ENCODE peak calls at places on chromosomes 3 and 15, in four cellular contexts. M is endodermal cell, K is substantia nigra, O is neural progenitor cell. N is an unnamed sample.
A peak's percentile ranks its signal among the peaks of the same experiment; 100 is the strongest.

GRCh38 chr3:175940243-175940642 is 1081.1 kb downstream of the NAALADL2 start:
- DNase-seq in M (no peak), K (no peak), O (no peak), N (no peak)

GRCh38 chr3:61966200-61966599 is 404.8 kb downstream of the PTPRG start:
- DNase-seq in M (peak; percentile 66), K (no peak), O (no peak), N (no peak)

GRCh38 chr3:126540946-126541627 is 17.1 kb downstream of the CHST13 start:
- DNase-seq in M (peak; percentile 45), K (no peak), O (no peak), N (no peak)

GRCh38 chr15:35753486-35753885 is 207.5 kb upstream of the DPH6 start:
- DNase-seq in M (no peak), K (no peak), O (no peak), N (no peak)

GRCh38 chr3:69542265-69543079 is 156.6 kb upstream of the FRMD4B start:
- DNase-seq in M (peak; percentile 86), K (peak; percentile 74), O (peak; percentile 88), N (peak; percentile 81)

GRCh38 chr3:114214542-114215341 is 22.6 kb downstream of the ZNF80 start:
- DNase-seq in M (peak; percentile 41), K (no peak), O (no peak), N (no peak)

GRCh38 chr3:69290430-69290829 is 95.5 kb downstream of the FRMD4B start:
- DNase-seq in M (peak; percentile 60), K (no peak), O (peak; percentile 8), N (no peak)

GRCh38 chr3:127908202-127908601 is 6.8 kb upstream of the KBTBD12 start:
- DNase-seq in M (no peak), K (no peak), O (no peak), N (no peak)

GRCh38 chr15:41888662-41889253 is 5.1 kb downstream of the SPTBN5 start:
- DNase-seq in M (no peak), K (no peak), O (no peak), N (no peak)

DNA sequence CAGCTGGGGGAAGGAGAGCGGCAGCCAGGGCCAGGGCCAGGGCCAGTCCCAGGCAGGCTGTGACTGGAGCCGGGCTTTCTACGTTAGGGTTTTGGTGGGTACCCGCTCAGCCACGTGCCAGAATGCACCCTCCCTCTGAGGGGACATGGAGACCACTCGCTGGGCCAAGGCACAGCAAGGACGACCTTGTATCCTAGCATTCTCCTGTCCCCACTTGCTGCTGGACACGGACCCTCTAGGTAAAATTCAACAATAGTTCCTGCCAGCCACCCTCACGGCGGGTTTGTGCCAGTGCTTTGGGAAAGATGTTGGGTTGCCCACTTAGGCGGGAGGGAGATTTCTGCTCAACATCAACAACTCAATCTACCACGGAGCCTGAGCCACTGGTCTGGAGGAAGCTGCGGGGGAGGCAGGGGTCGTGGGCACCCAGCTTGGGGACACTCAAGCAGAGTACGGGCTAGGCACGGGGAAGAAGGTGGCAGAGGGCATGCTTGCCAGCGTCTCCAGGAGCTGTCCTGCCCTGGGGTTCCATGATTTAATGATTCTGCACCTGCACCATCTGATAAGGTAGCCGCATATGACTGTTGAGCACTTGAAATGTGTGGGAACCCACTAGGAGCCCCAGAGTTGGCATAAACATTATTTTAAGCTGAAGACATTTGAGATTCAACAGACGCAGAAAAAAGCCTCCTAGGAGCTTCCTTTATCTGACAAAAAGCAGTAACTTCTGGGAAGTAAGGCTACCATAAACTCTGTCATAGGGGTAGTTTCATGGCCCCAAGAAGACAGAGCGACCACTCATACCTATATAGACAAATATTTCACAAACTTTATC is 22.5 kb upstream of the C15orf39 start:
- DNase-seq in M (no peak), K (no peak), O (no peak), N (no peak)
- H3K27ac ChIP-seq in M (no peak overlapping the region), K (no peak overlapping the region), O (peak overlapping the region; percentile 23), N (no peak overlapping the region)

GRCh38 chr15:78003539-78004008 is 73.9 kb downstream of the TBC1D2B start:
- DNase-seq in M (no peak), K (no peak), O (peak; percentile 44), N (no peak)
- H3K27ac ChIP-seq in M (no peak overlapping the region), K (no peak overlapping the region), O (no peak overlapping the region), N (no peak overlapping the region)

DNA sequence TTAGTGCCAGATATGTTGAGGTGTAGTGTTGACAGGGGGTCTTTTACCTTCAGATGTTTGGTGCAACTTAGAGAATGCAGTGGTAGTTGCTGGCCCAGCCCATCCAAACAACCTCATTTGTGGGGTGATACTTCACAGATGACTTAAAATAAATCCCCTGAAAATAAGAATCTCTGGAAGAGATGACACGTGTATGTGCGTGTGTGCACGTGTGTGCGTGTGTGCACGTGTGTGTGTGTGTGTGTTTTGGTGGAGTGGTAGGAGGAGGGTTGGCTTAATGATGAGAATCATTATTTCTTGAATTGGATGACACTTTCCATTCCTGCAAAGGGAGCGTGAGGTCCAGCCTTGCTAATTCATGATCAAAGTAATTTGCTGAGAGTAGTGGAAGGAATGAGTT is 31.9 kb downstream of the SNRPN start:
- DNase-seq in M (no peak), K (no peak), O (no peak), N (no peak)
- H3K27ac ChIP-seq in M (no peak overlapping the region), K (no peak overlapping the region), O (no peak overlapping the region), N (no peak overlapping the region)

GRCh38 chr3:57048052-57048671 is 12.3 kb upstream of the SPATA12 start:
- DNase-seq in M (no peak), K (no peak), O (no peak), N (peak; percentile 40)
- H3K27ac ChIP-seq in M (peak overlapping the region; percentile 58), K (peak overlapping the region; percentile 47), O (no peak overlapping the region), N (no peak overlapping the region)

DNA sequence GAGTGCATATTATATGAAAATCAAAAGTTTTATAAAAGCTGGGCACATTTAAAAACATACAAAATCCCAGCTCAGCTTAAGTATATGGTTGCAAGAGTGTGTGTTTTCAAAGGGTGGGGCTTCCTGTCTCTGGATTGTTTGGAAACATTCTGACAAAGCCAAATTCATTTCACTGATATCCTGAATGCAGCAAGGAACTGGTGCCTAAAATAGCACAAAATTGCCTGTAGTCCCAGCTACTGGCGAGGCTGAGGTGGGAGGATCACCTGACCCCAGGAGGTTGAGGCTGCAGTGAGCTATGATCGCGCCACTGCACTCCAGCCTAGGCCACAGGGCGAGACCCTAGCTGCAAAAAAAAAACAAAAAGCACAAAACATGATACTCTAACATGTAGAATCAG is 13.0 kb upstream of the TJP1 start:
- DNase-seq in M (no peak), K (no peak), O (no peak), N (no peak)
- H3K27ac ChIP-seq in M (no peak overlapping the region), K (no peak overlapping the region), O (no peak overlapping the region), N (peak overlapping the region; percentile 29)

DNA sequence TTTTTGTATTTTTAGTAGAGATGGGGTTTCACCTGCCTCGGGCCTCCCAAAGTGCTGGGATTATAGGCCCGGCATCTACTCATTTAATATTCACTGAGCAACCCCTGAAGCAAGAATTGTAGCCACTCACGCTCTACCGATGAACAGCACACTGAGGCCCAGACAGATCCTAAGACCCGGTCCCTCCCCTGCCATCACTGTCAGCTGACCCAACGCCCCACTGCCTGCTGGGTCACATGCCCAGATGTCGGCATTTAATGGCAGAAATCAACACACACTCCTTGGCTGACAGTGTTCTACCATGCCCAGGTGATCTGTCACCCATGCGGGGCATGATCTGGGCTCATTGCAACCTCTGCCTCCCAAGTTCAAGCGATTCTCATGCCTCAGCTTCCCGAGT is 3.2 kb upstream of the TMEM89 start:
- DNase-seq in M (no peak), K (no peak), O (no peak), N (no peak)
- H3K27ac ChIP-seq in M (no peak overlapping the region), K (no peak overlapping the region), O (no peak overlapping the region), N (no peak overlapping the region)

GRCh38 chr3:21839592-21839991 is 88.6 kb upstream of the ZNF385D start:
- DNase-seq in M (no peak), K (no peak), O (no peak), N (no peak)
- H3K27ac ChIP-seq in M (no peak overlapping the region), K (no peak overlapping the region), O (no peak overlapping the region), N (no peak overlapping the region)

GRCh38 chr15:90006217-90007088 is 5.3 kb downstream of the ZNF710 start:
- DNase-seq in M (peak; percentile 38), K (no peak), O (no peak), N (no peak)

GRCh38 chr15:90009301-90010063 is 8.4 kb downstream of the ZNF710 start:
- DNase-seq in M (peak; percentile 20), K (no peak), O (no peak), N (no peak)

GRCh38 chr15:90011705-90012104 is 10.6 kb downstream of the ZNF710 start:
- DNase-seq in M (no peak), K (no peak), O (no peak), N (no peak)

GRCh38 chr15:90007089-90007487 is 6.0 kb downstream of the ZNF710 start:
- DNase-seq in M (no peak), K (no peak), O (no peak), N (no peak)

DNA sequence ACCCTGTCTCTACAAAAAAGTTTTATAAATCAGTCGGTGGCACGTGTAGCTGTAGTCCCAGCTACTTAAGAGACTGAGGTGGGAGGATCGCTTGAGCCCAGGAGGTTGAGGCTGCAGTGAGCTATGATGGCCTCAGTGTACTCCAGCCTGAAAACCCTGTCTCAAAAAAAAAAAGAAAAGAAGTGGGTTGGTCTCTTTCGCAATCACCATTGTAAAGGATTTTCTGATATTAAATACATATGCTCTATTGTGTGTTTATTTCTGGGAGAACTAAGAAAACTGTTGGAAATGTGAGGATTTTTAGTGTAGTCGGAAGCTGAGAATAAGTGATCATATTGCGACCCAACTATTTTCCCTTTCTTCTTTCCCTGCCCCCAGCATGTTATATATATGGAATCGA is 7.5 kb downstream of the ZNF710 start:
- DNase-seq in M (no peak), K (no peak), O (no peak), N (no peak)
- H3K27ac ChIP-seq in M (no peak overlapping the region), K (no peak overlapping the region), O (no peak overlapping the region), N (no peak overlapping the region)